ENCODE peak calls at places on chromosome 6, in five cellular contexts. F, I, O, P and G are unnamed samples.

GRCh38 chr6:43144879-43145278 is 26.2 kb upstream of the SRF start:
- DNase-seq in P (no peak), I (no peak), F (no peak), O (no peak), G (no peak)

GRCh38 chr6:138563650-138564049 is 64.4 kb upstream of the NHSL1 start:
- DNase-seq in O (no peak), F (no peak), P (no peak), I (no peak), G (no peak)

GRCh38 chr6:122620902-122621301 is 10.7 kb downstream of the PKIB start:
- DNase-seq in I (no peak), F (no peak), O (no peak), P (no peak), G (no peak)

GRCh38 chr6:13006578-13007300 is 290.2 kb downstream of the PHACTR1 start:
- DNase-seq in I (no peak), F (no peak), O (no peak), P (no peak), G (no peak)

GRCh38 chr6:155247618-155248017 is 16.2 kb upstream of the CLDN20 start:
- DNase-seq in O (no peak), I (peak), P (no peak), F (no peak), G (no peak)

GRCh38 chr6:43517503-43518357 is 841 bp downstream of the POLR1C start:
- DNase-seq in I (no peak), O (no peak), P (no peak), F (no peak), G (no peak)

GRCh38 chr6:146077992-146078391 is 49.1 kb downstream of the GRM1 start:
- DNase-seq in O (no peak), I (no peak), P (no peak), F (no peak), G (no peak)

GRCh38 chr6:38997128-38997761 is 51.3 kb upstream of the GLP1R start:
- DNase-seq in O (peak), F (peak), P (peak), I (no peak), G (peak)

GRCh38 chr6:9397981-9398559 is 962.7 kb upstream of the SLC35B3 start:
- DNase-seq in F (no peak), P (peak), O (no peak), I (no peak), G (no peak)

GRCh38 chr6:72525821-72526550 is 95.9 kb upstream of the KCNQ5 start:
- DNase-seq in I (no peak), P (no peak), O (no peak), F (no peak), G (no peak)

GRCh38 chr6:146905313-146905712 is 298.9 kb upstream of the STXBP5 start:
- DNase-seq in I (peak), O (no peak), F (no peak), P (peak), G (no peak)

GRCh38 chr6:140285471-140285870 is 911.0 kb upstream of the CITED2 start:
- DNase-seq in P (no peak), I (no peak), O (no peak), F (no peak), G (no peak)

GRCh38 chr6:44696099-44696498 is 308.6 kb downstream of the CDC5L start:
- DNase-seq in I (peak), O (no peak), P (no peak), F (no peak), G (no peak)

GRCh38 chr6:111759836-111760785 is 113.1 kb downstream of the FYN start:
- DNase-seq in F (peak), P (no peak), O (no peak), I (peak), G (peak)

GRCh38 chr6:28413681-28414080 is 14.1 kb upstream of the ZSCAN12 start:
- DNase-seq in F (no peak), O (no peak), P (no peak), I (no peak), G (no peak)

GRCh38 chr6:38846844-38847243 is 131.7 kb downstream of the DNAH8 start:
- DNase-seq in O (no peak), P (no peak), I (no peak), F (no peak), G (no peak)

GRCh38 chr6:169956580-169956979 is 205.2 kb downstream of the ERMARD start:
- DNase-seq in O (no peak), P (no peak), I (no peak), F (no peak), G (no peak)

GRCh38 chr6:80610821-80611220 is 504.4 kb downstream of the BCKDHB start:
- DNase-seq in O (no peak), P (no peak), F (no peak), I (peak), G (no peak)

GRCh38 chr6:142429195-142429594 is 127.4 kb downstream of the ADGRG6 start:
- DNase-seq in P (no peak), O (no peak), F (no peak), I (no peak), G (no peak)

GRCh38 chr6:47413752-47414516 is 63.7 kb upstream of the CD2AP start:
- DNase-seq in F (peak), I (peak), P (no peak), O (peak), G (peak)

GRCh38 chr6:133191323-133191722 is 49.8 kb upstream of the EYA4 start:
- DNase-seq in O (no peak), F (no peak), I (no peak), P (no peak), G (no peak)

GRCh38 chr6:158879180-158879579 is 60.0 kb upstream of the EZR start:
- DNase-seq in F (no peak), P (no peak), I (no peak), O (no peak), G (no peak)